ENCODE peak calls at places on chromosomes 13 and 19, in seven cellular contexts. X is thyroid gland, N is AG09309, U is neural progenitor cell, Q is breast epithelium, T is colonic mucosa, E is lower lobe of right lung. P is an unnamed sample.

GRCh38 chr13:99421271-99421670 is 80.0 kb upstream of the TM9SF2 start:
- DNase-seq in Q (no peak), T (no peak), U (no peak), X (no peak), N (no peak), E (no peak), P (no peak)

GRCh38 chr19:34598217-34599155 is 78.5 kb downstream of the SCGB2B2 start:
- DNase-seq in N (no peak), U (no peak), X (no peak), T (no peak), Q (peak), E (no peak), P (no peak)

GRCh38 chr13:97259787-97260641 is 37.9 kb downstream of the MBNL2 start:
- DNase-seq in Q (no peak), U (no peak), T (no peak), X (no peak), N (no peak), E (no peak), P (no peak)

GRCh38 chr19:41892173-41892902 is 9.4 kb downstream of the ARHGEF1 start:
- DNase-seq in Q (no peak), N (no peak), X (no peak), T (no peak), U (no peak), E (no peak), P (no peak)

GRCh38 chr13:93002071-93002470 is 224.5 kb upstream of the GPC6 start:
- DNase-seq in N (no peak), E (no peak), U (no peak), Q (no peak), X (no peak), T (no peak), P (no peak)

GRCh38 chr19:34120846-34121639 is 51.3 kb upstream of the LSM14A start:
- DNase-seq in X (peak), U (peak), E (no peak), T (peak), Q (no peak), N (no peak), P (peak)

GRCh38 chr13:99314640-99315176 is 7.5 kb upstream of the GPR183 start:
- DNase-seq in X (no peak), T (no peak), Q (no peak), U (no peak), N (no peak), E (no peak), P (no peak)

GRCh38 chr13:73985789-73986188 is 148.4 kb downstream of the KLF12 start:
- DNase-seq in T (no peak), N (no peak), Q (no peak), X (no peak), E (no peak), U (no peak), P (no peak)

GRCh38 chr13:113864303-113864890 is 521 bp upstream of the GAS6 start:
- DNase-seq in Q (peak), U (no peak), T (peak), E (no peak), X (no peak), N (no peak), P (no peak)

GRCh38 chr19:55581145-55581827 is 638 bp upstream of the ZNF579 start:
- DNase-seq in U (peak), N (no peak), X (no peak), T (peak), Q (no peak), E (no peak), P (no peak)

GRCh38 chr19:35419046-35419445 is 29.0 kb upstream of the FFAR2 start:
- DNase-seq in E (no peak), U (no peak), X (no peak), N (no peak), Q (no peak), T (no peak), P (no peak)

GRCh38 chr13:33884506-33885221 is 66.7 kb downstream of the RFC3 start:
- DNase-seq in N (no peak), E (no peak), Q (no peak), T (no peak), U (no peak), X (no peak), P (no peak)

GRCh38 chr13:88895261-88895941 is 1224.2 kb downstream of the SLITRK5 start:
- DNase-seq in U (no peak), E (no peak), Q (no peak), N (no peak), T (no peak), X (no peak), P (no peak)

GRCh38 chr19:11581740-11582139 is 4.3 kb upstream of the ACP5 start:
- DNase-seq in T (no peak), Q (no peak), E (no peak), X (no peak), N (no peak), U (no peak), P (no peak)

GRCh38 chr19:10690351-10690781 is 10.9 kb upstream of the QTRT1 start:
- DNase-seq in E (no peak), X (peak), N (peak), T (no peak), U (no peak), Q (no peak), P (no peak)

GRCh38 chr19:45152504-45153338 is 8.1 kb downstream of the NKPD1 start:
- DNase-seq in N (no peak), T (peak), Q (no peak), U (peak), X (peak), E (peak), P (no peak)

GRCh38 chr19:51119675-51120074 is 5.0 kb upstream of the SIGLEC9 start:
- DNase-seq in X (no peak), U (no peak), Q (no peak), T (no peak), E (no peak), N (no peak), P (no peak)

GRCh38 chr13:113097651-113098050 is 7.9 kb upstream of the F7 start:
- DNase-seq in X (no peak), N (no peak), Q (no peak), T (no peak), U (no peak), E (no peak), P (no peak)

GRCh38 chr13:32229443-32229842 is 85.7 kb downstream of the ZAR1L start:
- DNase-seq in E (no peak), X (no peak), Q (no peak), T (no peak), U (no peak), N (no peak), P (no peak)

GRCh38 chr13:36157475-36157874 is 26.3 kb upstream of the DCLK1 start:
- DNase-seq in X (no peak), E (no peak), T (no peak), N (no peak), U (no peak), Q (no peak), P (no peak)
- H3K4me3 ChIP-seq in X (no peak), E (no peak), T (no peak), N (no peak), U (no peak), Q (no peak), P (no peak)

GRCh38 chr19:48192750-48193149 is 22.3 kb downstream of the ZSWIM9 start:
- DNase-seq in N (no peak), U (no peak), X (no peak), T (no peak), Q (no peak), E (no peak), P (no peak)

GRCh38 chr19:48194041-48194871 is 23.8 kb downstream of the ZSWIM9 start:
- DNase-seq in X (no peak), T (no peak), N (no peak), Q (no peak), E (no peak), U (peak), P (no peak)

GRCh38 chr19:48186015-48186414 is 15.5 kb downstream of the ZSWIM9 start:
- DNase-seq in X (no peak), U (no peak), N (no peak), E (no peak), T (no peak), Q (no peak), P (no peak)

GRCh38 chr19:48195106-48195830 is 24.8 kb downstream of the ZSWIM9 start:
- DNase-seq in X (no peak), T (no peak), U (no peak), N (no peak), Q (no peak), E (no peak), P (no peak)

DNA sequence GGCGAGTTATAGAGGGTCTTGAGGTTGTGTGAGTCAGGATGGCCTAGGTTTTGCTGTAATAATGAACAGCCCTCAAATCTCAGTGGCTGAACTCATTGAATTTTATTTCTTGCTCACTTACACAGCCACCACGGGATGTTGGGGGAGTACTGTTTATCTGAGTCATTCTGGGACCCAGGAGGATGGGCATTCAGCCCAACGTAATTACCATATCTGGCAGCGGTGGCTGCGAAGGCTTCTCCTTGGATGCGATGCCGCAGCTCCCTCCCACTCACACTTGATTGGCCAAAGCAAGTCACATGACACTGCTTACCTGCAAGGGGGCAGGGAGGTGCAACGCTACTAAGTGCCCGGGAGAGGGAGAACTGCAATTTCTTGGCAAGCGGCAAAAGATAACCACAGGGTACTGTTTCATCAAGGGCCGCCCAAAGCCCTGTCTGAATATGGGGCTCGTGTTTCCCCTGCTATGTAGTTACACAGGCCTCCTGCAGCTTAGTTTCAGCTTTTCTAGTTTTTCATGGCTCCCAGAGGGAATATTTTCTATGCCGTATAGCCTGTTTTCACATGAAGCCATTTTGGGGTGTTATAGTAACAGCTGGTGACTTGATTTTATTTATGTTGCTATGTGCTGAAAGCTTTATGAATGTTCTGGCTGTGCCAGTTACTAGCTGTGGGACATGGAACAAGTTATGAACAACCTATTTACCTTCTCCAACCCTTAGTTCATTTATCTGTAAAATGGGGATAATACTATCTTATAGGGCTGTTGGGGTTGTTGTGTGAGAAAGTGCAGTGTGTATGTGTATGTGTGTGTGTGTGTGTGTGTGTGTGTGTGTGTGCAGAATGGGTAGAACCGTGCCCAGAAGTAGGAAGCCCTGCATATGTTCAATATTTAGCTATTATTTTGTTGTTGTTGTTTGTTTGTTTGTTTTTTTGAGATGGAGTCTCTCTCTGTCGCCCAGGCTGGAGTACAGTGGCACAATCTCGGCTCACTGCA is 20.1 kb downstream of the ZSWIM9 start:
- DNase-seq in X (peak), Q (no peak), N (no peak), E (no peak), U (peak), T (no peak), P (peak)
- TF ChIP-seq CTCF in X (no peak), Q (no peak), N (no peak), E (no peak), U (peak), T (no peak), P (peak)

DNA sequence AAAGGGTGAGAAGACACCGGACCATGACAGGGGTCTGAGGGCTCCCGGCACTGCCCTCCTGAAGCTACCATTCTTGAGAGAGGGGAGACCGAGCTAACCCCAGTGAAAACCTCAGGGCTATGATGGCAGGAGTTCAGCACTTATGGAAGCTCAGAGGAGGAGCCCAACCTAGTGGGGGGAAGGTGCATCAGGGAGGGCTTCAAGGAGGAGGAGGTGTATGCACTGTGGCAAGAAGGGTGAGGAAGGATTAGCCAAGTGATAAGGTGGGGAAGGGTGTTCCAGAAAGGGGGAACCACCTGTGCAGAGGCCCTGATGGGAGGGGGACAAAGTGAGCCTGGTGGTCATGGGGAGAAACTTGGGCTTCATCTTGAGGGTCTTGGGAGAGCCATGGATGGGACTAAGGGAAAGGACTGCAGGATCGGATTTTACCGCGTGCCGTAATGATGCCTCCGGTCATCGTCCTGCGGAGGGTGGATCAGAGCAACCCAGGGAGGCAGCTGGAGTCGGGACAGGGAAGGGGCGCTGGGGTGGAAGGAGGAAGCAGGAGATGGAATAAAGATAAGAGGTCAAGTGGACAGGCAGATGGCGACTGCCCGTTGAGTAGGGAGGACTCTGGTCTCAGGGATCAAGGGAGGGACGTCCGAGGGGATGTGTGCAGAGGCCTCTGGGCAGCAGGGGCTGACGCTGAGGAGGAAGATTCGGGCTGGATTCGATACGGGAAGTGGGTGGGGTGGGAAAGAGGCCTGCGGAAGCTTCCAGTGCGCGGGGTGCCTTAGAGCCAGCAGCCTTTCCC is 13.3 kb upstream of the PSMD8 start:
- DNase-seq in U (peak), T (no peak), N (no peak), X (no peak), Q (no peak), E (no peak), P (no peak)
- H3K4me3 ChIP-seq in U (peak), T (peak), N (peak), X (no peak), Q (peak), E (peak), P (peak)

GRCh38 chr19:5823579-5824281 is 15.8 kb downstream of the FUT6 start:
- DNase-seq in T (peak), Q (no peak), E (no peak), N (no peak), X (no peak), U (no peak), P (no peak)
- TF ChIP-seq CTCF in T (no peak), Q (no peak), E (no peak), N (peak), X (no peak), U (no peak), P (no peak)

GRCh38 chr19:6979341-6979740 is 41.9 kb downstream of the MBD3L2B start:
- DNase-seq in N (no peak), T (no peak), U (no peak), E (no peak), X (no peak), Q (no peak), P (no peak)
- H3K4me3 ChIP-seq in N (no peak), T (no peak), U (no peak), E (no peak), X (no peak), Q (no peak), P (no peak)

GRCh38 chr13:29105779-29106178 is 285.6 kb downstream of the MTUS2 start:
- DNase-seq in U (peak), N (no peak), T (no peak), X (peak), E (no peak), Q (no peak), P (no peak)
- TF ChIP-seq CTCF in U (peak), N (no peak), T (no peak), X (no peak), E (no peak), Q (no peak), P (no peak)

DNA sequence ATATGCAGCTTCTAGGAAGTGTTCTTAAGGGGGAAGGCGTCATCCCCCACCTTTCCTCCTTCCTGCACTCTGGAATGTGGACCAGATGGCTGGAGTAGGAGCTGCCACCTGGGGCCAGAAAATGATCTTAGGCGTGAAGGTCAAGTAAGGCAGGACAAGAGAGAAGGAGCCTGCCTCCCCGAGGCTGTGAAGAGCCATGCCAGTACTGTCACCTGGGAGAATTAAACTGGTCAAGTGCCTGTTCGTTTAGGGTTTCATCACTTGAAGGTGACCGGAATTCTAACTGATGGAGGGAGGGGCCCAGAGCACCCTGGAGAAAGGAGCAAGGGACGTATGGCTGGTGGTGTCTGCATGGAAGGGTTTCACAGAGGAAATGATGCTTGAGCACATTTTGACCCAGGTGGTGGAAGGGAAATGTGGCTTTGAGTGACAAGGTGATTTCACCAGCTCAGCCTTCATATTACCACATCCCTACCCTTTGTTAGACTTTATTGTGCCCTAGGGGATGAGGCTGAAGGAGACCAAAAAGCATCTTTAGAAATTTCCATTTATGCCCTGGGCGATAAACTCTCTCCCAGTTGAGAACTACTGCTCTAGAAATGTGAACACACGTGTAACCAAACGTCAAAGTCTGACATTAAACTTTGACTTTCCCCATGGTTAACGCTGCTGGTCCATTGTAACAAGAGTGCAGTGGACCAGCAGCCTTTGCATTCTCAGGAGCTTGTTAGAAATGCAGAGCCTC is 37.5 kb downstream of the PPP2R1A start:
- DNase-seq in Q (no peak), T (no peak), E (no peak), N (no peak), U (no peak), X (no peak), P (no peak)
- H3K4me3 ChIP-seq in Q (no peak), T (no peak), E (no peak), N (no peak), U (no peak), X (no peak), P (no peak)

GRCh38 chr19:49534632-49535385 is 7.0 kb downstream of the RCN3 start:
- DNase-seq in N (no peak), Q (no peak), E (no peak), X (no peak), T (no peak), U (no peak), P (no peak)

GRCh38 chr19:49530708-49531107 is 2.9 kb downstream of the RCN3 start:
- DNase-seq in X (no peak), T (no peak), Q (no peak), U (no peak), E (no peak), N (no peak), P (no peak)

GRCh38 chr19:49538643-49539042 is 10.8 kb downstream of the RCN3 start:
- DNase-seq in T (no peak), Q (no peak), N (no peak), U (no peak), X (no peak), E (no peak), P (no peak)

GRCh38 chr19:49536921-49537462 is 9.2 kb downstream of the RCN3 start:
- DNase-seq in X (no peak), N (no peak), E (no peak), Q (no peak), T (no peak), U (no peak), P (no peak)

DNA sequence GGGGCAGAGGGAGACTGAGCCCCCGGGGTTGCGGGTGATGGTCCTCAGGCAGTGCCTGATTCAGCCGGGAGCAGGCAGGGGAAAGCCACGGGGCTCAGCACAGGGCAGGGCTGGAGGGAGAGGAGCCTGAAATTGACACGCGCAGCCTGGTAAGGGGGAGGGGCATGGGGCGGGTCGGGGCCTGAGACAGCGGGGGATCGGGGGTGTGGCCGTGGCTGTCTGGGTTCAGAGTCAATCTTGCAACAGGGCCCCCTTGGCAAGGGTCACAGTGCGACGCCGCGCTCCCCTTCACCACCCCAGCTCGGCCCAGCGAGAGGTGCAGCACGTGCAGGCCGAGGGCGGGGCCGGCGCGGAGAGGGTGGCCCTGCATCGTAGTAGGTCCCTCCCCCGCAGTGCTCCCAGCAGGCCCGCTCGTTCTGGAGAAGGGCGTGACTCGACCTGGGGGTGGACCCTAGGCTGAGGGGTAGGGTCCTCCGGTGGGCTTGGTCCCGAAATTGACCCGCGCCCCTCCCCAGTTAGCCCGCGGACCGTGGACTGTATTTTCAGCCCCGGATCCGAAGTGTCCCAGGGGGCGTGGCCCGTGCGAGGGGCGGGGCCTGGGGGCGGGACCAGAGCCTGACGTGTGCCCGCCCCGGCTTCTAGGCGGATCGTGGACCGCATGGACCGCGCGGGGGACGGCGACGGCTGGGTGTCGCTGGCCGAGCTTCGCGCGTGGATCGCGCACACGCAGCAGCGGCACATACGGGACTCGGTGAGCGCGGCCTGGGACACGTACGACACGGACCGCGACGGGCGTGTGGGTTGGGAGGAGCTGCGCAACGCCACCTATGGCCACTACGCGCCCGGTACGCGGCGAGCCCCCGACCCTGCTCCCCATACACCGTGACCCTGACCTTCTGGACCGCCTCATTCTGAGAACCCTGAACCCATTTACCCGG is 6.0 kb downstream of the RCN3 start:
- DNase-seq in E (peak), X (peak), T (peak), N (no peak), U (peak), Q (peak), P (no peak)
- TF ChIP-seq CTCF in E (peak), X (no peak), T (no peak), N (no peak), U (peak), Q (no peak), P (peak)

GRCh38 chr19:48186541-48186991 is 16.1 kb downstream of the ZSWIM9 start:
- DNase-seq in Q (no peak), T (no peak), E (no peak), N (no peak), X (no peak), U (no peak), P (no peak)
- H3K4me3 ChIP-seq in Q (no peak), T (no peak), E (no peak), N (no peak), X (no peak), U (no peak), P (no peak)

P was measured in astrocyte of the cerebellum.